ENCODE peak calls at places on chromosomes 11 and 22, in four cellular contexts. O, Z, Q and C are unnamed samples.

GRCh38 chr22:43478621-43479285 is 66.9 kb downstream of the MPPED1 start:
- DNase-seq in Z (no peak), Q (no peak), O (no peak), C (no peak)

GRCh38 chr22:48579035-48579914 is 1248.4 kb downstream of the BRD1 start:
- DNase-seq in O (no peak), Z (no peak), Q (no peak), C (no peak)

GRCh38 chr11:134395002-134395401 is 17.0 kb downstream of the B3GAT1 start:
- DNase-seq in Q (no peak), O (no peak), Z (no peak), C (no peak)

GRCh38 chr11:67616431-67617242 is 9.9 kb downstream of the NDUFV1 start:
- DNase-seq in Q (no peak), Z (no peak), O (no peak), C (no peak)

GRCh38 chr11:61688368-61689163 is 8.4 kb downstream of the DAGLA start:
- DNase-seq in O (peak; percentile 70), Z (peak; percentile 11), Q (no peak), C (no peak)

GRCh38 chr11:19498986-19499669 is 213.5 kb upstream of the NAV2 start:
- DNase-seq in Z (peak; percentile 12), O (no peak), Q (no peak), C (no peak)

GRCh38 chr11:94639901-94640721 is 72.9 kb downstream of the PIWIL4 start:
- DNase-seq in Z (no peak), O (no peak), Q (no peak), C (no peak)

GRCh38 chr11:24253237-24253760 is 243.6 kb upstream of the LUZP2 start:
- DNase-seq in Q (no peak), O (no peak), Z (no peak), C (no peak)

GRCh38 chr11:90363739-90364138 is 140.9 kb upstream of the CHORDC1 start:
- DNase-seq in Q (no peak), O (no peak), Z (no peak), C (no peak)

GRCh38 chr22:19878461-19879247 is 24.0 kb upstream of the GNB1L start:
- DNase-seq in Z (no peak), Q (no peak), O (peak; percentile 6), C (no peak)

GRCh38 chr22:36405671-36406070 is 17.9 kb upstream of the MYH9 start:
- DNase-seq in Q (peak; percentile 88), O (no peak), Z (peak; percentile 63), C (no peak)

GRCh38 chr11:46369458-46370152 is 11.9 kb upstream of the MDK start:
- DNase-seq in Z (peak; percentile 64), Q (peak; percentile 55), O (peak; percentile 51), C (peak; percentile 88)

GRCh38 chr11:122202951-122203456 is 87.0 kb upstream of the BLID start:
- DNase-seq in Q (peak; percentile 30), O (peak; percentile 62), Z (peak; percentile 93), C (peak; percentile 83)

GRCh38 chr11:2528301-2529050 is 83.7 kb downstream of the KCNQ1 start:
- DNase-seq in Q (no peak), Z (no peak), O (peak; percentile 6), C (no peak)

GRCh38 chr11:130677486-130678153 is 229.2 kb downstream of the ADAMTS15 start:
- DNase-seq in Z (peak; percentile 83), Q (no peak), O (no peak), C (peak; percentile 61)

GRCh38 chr11:111918390-111919256 is at the start of gene C11orf52:
- DNase-seq in Q (no peak), Z (peak; percentile 77), O (peak; percentile 92), C (peak; percentile 73)

GRCh38 chr11:4025248-4025956 is 69.2 kb upstream of the RRM1 start:
- DNase-seq in Z (peak; percentile 12), Q (no peak), O (no peak), C (no peak)

GRCh38 chr11:79092791-79093313 is 348.0 kb downstream of the TENM4 start:
- DNase-seq in Q (peak; percentile 5), O (no peak), Z (peak; percentile 100), C (peak; percentile 99)

GRCh38 chr11:797300-798092 is 585 bp downstream of the SLC25A22 start:
- DNase-seq in Z (peak; percentile 71), O (peak; percentile 53), Q (peak; percentile 87), C (peak; percentile 77)

GRCh38 chr22:22720201-22720723 is 75.8 kb downstream of the GGTLC2 start:
- DNase-seq in Z (no peak), Q (peak; percentile 91), O (no peak), C (peak; percentile 75)

GRCh38 chr22:42283288-42284229 is 13.1 kb upstream of the TCF20 start:
- DNase-seq in O (no peak), Z (no peak), Q (no peak), C (peak; percentile 68)

GRCh38 chr11:124839051-124839971 is 25.9 kb upstream of the ROBO3 start:
- DNase-seq in Q (no peak), Z (no peak), O (no peak), C (no peak)

GRCh38 chr11:91997178-91997577 is 227.4 kb upstream of the FAT3 start:
- DNase-seq in O (no peak), Z (no peak), Q (no peak), C (no peak)

GRCh38 chr11:130535530-130535929 is 87.1 kb downstream of the ADAMTS15 start:
- DNase-seq in Q (no peak), Z (no peak), O (no peak), C (no peak)

GRCh38 chr11:86418929-86419328 is 44.2 kb downstream of the CCDC81 start:
- DNase-seq in Q (peak; percentile 4), Z (peak; percentile 27), O (no peak), C (no peak)
- TF ChIP-seq CTCF in Q (peak; percentile 38), Z (peak; percentile 51), O (no peak), C (no peak)

GRCh38 chr11:102194983-102195382 is 84.7 kb downstream of the YAP1 start:
- DNase-seq in Q (no peak), Z (no peak), O (no peak), C (no peak)

GRCh38 chr11:102196351-102196750 is 86.1 kb downstream of the YAP1 start:
- DNase-seq in O (no peak), Z (no peak), Q (no peak), C (no peak)

GRCh38 chr11:102191832-102192231 is 81.6 kb downstream of the YAP1 start:
- DNase-seq in O (no peak), Q (no peak), Z (no peak), C (no peak)

GRCh38 chr11:102192349-102193066 is 82.3 kb downstream of the YAP1 start:
- DNase-seq in Q (no peak), O (no peak), Z (no peak), C (peak; percentile 11)

GRCh38 chr11:102194257-102194656 is 84.0 kb downstream of the YAP1 start:
- DNase-seq in Q (no peak), O (no peak), Z (no peak), C (no peak)
- H3K4me1 ChIP-seq in Q (no peaks in the 10 kb centered on the region), O (peaks cover 7% of the 10 kb centered on the region), Z (peaks cover 11% of the 10 kb centered on the region), C (peaks cover 50% of the 10 kb centered on the region)

DNA sequence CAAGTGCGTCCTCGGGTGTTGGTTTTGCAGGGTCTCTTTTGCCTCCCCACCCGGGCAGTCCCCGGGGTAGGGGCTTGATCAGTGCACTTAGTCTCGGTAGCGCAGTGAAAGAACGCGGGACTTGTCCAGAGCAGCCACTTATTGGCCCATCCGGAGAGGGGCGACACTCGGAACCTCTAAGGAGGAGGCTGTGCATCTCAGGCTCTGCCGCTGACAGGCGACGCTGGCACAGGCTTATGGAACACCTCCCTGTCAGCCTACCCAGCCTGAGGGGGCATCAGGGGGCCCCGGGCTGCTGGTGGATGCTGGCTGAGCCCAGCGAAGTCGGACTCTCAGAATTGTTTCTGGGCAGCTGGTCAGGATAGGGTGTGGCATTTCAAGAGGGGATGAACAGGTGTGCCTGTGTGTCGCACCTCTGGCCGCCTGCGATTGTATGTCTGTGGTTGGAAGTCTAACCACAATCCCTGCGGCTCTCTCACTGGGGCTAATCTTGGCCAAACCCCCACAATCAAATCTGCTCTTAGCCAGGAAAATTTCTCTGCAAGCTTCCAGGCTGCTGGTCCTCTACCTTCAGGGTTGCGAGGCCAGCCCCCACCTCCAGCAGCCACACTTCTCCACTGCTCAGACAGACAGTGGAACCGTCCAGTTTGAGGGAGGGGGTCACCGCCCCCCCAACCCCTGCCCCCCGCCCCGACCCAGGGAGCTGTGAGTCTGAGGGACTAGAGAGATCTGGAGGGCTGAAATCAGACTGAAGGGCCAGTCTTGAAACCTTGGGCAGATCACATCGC is 814 bp downstream of the ATG16L2 start:
- DNase-seq in O (peak; percentile 44), Q (peak; percentile 86), Z (peak; percentile 60), C (peak; percentile 75)
- TF ChIP-seq CTCF in O (no peak), Q (peak; percentile 60), Z (no peak), C (no peak)

DNA sequence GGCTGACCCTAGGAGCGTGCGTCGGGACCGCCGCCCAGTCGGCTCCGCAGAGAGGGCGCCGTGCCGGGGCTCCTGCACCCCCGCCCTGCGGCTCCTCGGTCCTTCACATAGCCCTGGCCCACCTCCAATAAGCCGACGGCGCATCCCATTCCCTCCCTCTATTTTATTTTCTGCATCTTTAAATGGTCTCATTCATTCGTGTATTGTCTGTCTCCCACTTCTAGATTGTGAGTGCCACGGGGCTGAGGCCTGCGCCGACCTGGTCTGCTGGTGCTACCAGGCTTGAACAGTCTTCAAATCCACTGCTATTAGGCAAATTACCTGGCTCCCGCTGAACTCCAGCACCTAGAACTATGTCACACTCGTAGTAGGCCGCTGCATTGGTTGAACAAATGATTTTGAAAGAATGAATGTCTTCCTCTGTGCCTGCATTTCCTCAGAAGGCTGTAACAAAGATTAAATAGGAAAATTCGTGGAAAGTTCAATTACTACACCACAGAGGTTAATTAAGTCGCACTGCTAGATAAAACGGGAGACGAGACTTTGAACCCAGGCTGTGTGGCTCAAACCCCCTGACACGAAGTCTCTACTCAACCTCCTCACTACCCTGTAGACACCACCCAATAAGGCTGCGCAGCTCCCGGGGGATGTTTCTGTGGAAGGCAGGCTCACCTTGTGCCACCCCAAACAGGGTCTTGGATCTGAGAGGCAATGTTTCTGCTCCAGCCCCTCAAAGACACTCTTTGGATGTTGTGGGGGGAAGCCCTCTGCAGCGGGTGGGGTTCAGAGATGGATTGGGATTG is 1.2 kb upstream of the PPP1R14B start:
- DNase-seq in Q (no peak), Z (no peak), O (no peak), C (no peak)
- H3K4me1 ChIP-seq in Q (peaks cover 62% of the 10 kb centered on the region), Z (peaks cover 36% of the 10 kb centered on the region), O (peaks cover 56% of the 10 kb centered on the region), C (peaks cover 5% of the 10 kb centered on the region)